ENCODE peak calls at places on chromosome 9, in four cellular contexts. H is astrocyte, P is IMR-90, Y is fibroblast of lung. U is an unnamed sample.

GRCh38 chr9:72981433-72981832 is 28.6 kb upstream of the ALDH1A1 start:
- DNase-seq in H (no peak), P (no peak), Y (no peak), U (no peak)

GRCh38 chr9:130689937-130690700 is 3.5 kb upstream of the EXOSC2 start:
- DNase-seq in H (peak; percentile 97), P (peak; percentile 94), Y (peak; percentile 97), U (peak; percentile 98)

GRCh38 chr9:107213561-107214028 is 69.5 kb upstream of the RAD23B start:
- DNase-seq in H (peak; percentile 96), P (peak; percentile 94), Y (peak; percentile 97), U (peak; percentile 91)

GRCh38 chr9:14902561-14902960 is 7.7 kb downstream of the FREM1 start:
- DNase-seq in H (no peak), P (no peak), Y (no peak), U (no peak)

GRCh38 chr9:75775966-75776691 is 114.3 kb upstream of the PCSK5 start:
- DNase-seq in H (no peak), P (no peak), Y (no peak), U (no peak)

GRCh38 chr9:82456621-82457020 is 468.0 kb downstream of the SPATA31D1 start:
- DNase-seq in H (peak; percentile 65), P (peak; percentile 76), Y (peak; percentile 72), U (peak; percentile 50)

GRCh38 chr9:107276966-107277710 is 5.9 kb upstream of the RAD23B start:
- DNase-seq in H (peak; percentile 69), P (peak; percentile 66), Y (peak; percentile 81), U (no peak)

GRCh38 chr9:127684576-127684975 is 22.2 kb upstream of the CFAP157 start:
- DNase-seq in H (peak; percentile 35), P (peak; percentile 56), Y (peak; percentile 56), U (peak; percentile 24)

GRCh38 chr9:111516061-111516465 is 8.9 kb upstream of the ZNF483 start:
- DNase-seq in H (no peak), P (peak; percentile 18), Y (peak; percentile 2), U (no peak)

GRCh38 chr9:93434056-93434455 is 17.4 kb upstream of the FAM120A start:
- DNase-seq in H (no peak), P (no peak), Y (no peak), U (no peak)

GRCh38 chr9:93432964-93433363 is 18.5 kb upstream of the FAM120A start:
- DNase-seq in H (no peak), P (no peak), Y (no peak), U (no peak)

GRCh38 chr9:93435386-93435785 is 16.1 kb upstream of the FAM120A start:
- DNase-seq in H (no peak), P (no peak), Y (no peak), U (no peak)

GRCh38 chr9:93436218-93436617 is 15.3 kb upstream of the FAM120A start:
- DNase-seq in H (no peak), P (no peak), Y (no peak), U (peak; percentile 21)

DNA sequence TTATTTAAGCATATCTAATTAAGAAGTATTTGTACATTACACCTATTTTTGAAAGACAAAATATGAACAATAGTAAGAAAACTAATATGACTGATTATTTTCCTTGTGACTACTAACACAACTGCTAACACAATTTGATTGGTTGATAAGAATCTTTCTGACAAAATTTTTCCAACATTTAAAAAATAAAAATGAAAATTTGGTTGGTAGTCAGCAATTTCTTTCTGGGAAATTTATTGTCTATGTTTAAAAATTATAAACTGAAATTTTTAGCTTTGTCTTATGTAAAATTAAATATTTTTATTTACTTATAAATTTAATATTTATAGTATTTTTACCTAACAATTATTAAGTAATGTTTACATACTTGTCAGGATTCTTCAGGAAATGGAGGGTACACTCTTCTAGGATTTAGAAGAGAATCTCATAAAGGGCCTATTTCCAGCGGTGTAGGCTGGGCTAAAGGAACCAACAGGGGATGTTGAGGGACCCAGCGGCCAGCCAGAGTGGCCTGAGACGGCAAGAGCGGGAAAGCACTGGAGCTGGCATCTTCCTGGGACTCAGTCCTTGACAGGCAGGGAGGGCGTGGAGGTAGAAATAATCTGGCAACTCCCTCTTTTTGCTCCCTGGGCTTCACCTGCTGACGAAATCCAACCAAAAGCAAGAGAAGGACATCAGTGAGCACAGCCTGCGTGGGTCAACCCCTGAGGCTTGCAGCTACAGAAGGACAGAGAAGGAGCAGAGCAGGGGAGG is 14.7 kb upstream of the FAM120A start:
- DNase-seq in H (no peak), P (no peak), Y (no peak), U (no peak)
- H2AFZ ChIP-seq in H (no peak overlapping the region), P (no peak overlapping the region), Y (no peak overlapping the region), U (no peak overlapping the region)

GRCh38 chr9:125428060-125428481 is 166.4 kb downstream of the GAPVD1 start:
- DNase-seq in H (no peak), P (no peak), Y (no peak), U (peak; percentile 11)
- H2AFZ ChIP-seq in H (no peak overlapping the region), P (no peak overlapping the region), Y (no peak overlapping the region), U (no peak overlapping the region)

GRCh38 chr9:70902705-70903131 is 218.7 kb downstream of the TRPM3 start:
- DNase-seq in H (peak; percentile 100), P (peak; percentile 96), Y (peak; percentile 100), U (peak; percentile 97)
- H2AFZ ChIP-seq in H (peak overlapping the region; percentile 60), P (peak overlapping the region; percentile 35), Y (no peak overlapping the region), U (peak overlapping the region; percentile 77)

DNA sequence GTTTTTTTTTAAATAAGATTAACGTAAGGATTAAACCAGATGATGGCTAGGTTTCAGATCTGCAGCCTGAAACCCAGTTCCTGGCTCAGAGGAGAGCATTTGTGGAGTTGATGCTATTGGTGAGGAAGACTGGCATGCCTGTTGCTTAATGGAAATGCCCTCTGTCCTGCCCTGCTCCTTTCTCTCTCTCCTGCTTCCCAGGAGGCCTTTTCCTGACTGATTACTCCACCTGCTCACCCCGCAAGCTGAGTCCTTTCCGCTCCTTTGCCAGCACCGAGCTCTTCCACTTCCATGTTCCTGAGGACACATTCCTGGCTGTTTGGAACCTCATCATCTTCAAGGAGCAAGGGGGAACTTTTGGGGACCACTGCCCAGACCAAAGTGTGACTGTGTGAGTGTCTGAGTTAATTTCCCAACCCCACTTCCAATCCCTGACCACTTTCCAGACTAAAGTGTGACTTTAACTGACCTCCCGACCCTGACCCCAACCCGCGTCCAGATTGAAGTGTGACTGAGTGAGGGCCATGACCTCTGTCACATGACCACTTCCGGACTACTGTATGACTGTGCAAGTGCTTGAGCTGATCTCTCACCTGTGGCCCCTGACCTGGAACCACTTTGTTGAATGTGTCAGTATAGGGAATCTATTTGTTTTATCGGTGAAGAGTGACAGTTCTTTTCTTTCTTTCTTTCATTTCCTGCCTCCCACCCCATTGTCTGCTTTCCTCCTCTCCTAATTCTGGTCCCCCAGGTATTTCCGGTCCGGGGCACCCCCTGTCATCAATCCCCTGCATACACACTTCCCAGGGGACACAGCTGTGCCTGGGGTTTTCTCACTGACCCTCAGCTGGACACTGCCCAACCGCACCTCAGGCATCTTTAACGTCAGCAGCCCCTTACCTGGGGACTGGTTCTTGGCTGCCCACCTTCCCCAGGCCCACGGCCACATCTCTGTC is 5.5 kb downstream of the TMEM8B start:
- DNase-seq in H (no peak), P (no peak), Y (no peak), U (no peak)
- H2AFZ ChIP-seq in H (no peak overlapping the region), P (no peak overlapping the region), Y (no peak overlapping the region), U (no peak overlapping the region)

GRCh38 chr9:755454-756381 is 85.8 kb upstream of the DMRT1 start:
- DNase-seq in H (peak; percentile 94), P (peak; percentile 92), Y (peak; percentile 96), U (peak; percentile 89)
- H2AFZ ChIP-seq in H (no peak overlapping the region), P (peak overlapping the region; percentile 77), Y (peak overlapping the region; percentile 25), U (no peak overlapping the region)

DNA sequence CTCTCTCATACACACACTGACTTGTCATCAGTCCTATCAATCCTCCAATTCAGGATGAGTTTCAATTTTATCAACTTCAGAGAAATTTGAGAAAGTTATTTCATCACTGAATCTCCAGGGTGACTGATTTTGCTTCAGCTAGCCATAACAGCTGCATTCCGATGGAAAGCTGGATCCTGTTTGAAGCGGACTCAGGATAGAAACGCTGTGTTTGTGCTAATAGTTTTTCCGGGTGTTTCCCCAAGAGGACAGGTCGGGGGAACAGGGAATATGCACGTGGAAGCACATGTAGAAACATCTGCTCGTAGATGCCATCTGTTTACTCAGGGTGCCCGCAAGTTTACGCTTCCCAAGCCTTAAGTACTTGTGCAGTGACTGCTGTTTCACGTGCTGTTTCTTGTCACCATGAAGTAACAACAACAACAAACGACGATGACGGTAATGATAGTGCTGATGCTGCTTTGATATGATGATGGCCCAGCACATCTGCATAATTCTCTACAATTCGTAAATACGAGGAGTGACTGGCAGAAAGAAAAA is 263.7 kb upstream of the DAPK1 start:
- DNase-seq in H (no peak), P (no peak), Y (no peak), U (no peak)
- H2AFZ ChIP-seq in H (no peak overlapping the region), P (no peak overlapping the region), Y (no peak overlapping the region), U (no peak overlapping the region)

GRCh38 chr9:134297082-134297415 is 29.2 kb upstream of the RXRA start:
- DNase-seq in H (no peak), P (no peak), Y (no peak), U (no peak)
- H2AFZ ChIP-seq in H (no peak overlapping the region), P (no peak overlapping the region), Y (no peak overlapping the region), U (no peak overlapping the region)

GRCh38 chr9:3054017-3054586 is 210.2 kb upstream of the PUM3 start:
- DNase-seq in H (no peak), P (no peak), Y (no peak), U (no peak)

GRCh38 chr9:3058409-3058808 is 214.5 kb upstream of the PUM3 start:
- DNase-seq in H (no peak), P (no peak), Y (no peak), U (no peak)

DNA sequence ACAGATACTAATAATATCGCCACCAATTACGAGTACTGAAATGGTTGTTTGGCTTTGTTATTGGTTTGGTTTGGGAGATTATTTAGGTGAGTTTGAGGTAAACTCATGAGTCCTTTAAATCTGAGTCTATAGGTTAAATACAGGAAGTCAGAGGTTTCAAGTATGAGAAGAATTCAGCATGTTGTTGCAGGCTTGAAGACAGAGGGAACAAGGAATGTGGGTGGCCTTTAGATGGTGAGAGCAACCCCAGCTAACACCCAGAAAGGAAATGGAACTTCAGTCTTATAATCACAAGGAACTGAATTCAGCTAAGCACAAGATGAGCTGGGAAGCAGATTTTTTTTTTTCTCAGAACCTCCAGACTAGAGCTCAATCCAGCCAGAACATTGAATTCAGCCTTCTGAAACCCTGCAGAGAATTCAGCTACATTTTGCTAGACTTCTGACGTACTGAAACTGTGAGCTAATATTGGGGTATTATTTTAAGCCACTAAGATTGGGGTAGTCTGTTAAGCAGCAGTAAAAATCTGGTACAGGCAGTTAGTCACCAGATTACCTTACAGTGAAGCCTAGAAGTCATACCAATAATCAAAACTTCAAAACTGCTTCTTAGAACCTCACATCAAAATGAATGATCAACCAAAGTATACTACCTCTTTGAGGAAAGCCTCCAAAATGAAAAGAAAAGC is 216.0 kb upstream of the PUM3 start:
- DNase-seq in H (no peak), P (no peak), Y (no peak), U (peak; percentile 42)
- H2AFZ ChIP-seq in H (no peak overlapping the region), P (no peak overlapping the region), Y (no peak overlapping the region), U (peak overlapping the region; percentile 70)

U was measured in mammary epithelial cell.